ENCODE peak calls at places on chromosomes 5 and 9, in four cellular contexts. K is T-helper 9 cell, H is GM10248, U is T-helper 2 cell. V is an unnamed sample.

GRCh38 chr9:124449381-124450151 is 685 bp upstream of the ADGRD2 start:
- DNase-seq in K (no peak), H (peak; percentile 17), U (no peak), V (no peak)

GRCh38 chr9:5622019-5622418 is 6.9 kb upstream of the RIC1 start:
- DNase-seq in K (no peak), H (no peak), U (no peak), V (peak; percentile 81)

GRCh38 chr9:127567898-127568617 is 44.0 kb upstream of the STXBP1 start:
- DNase-seq in K (peak; percentile 14), H (peak; percentile 28), U (no peak), V (no peak)

GRCh38 chr9:134985451-134985850 is 67.7 kb upstream of the FCN1 start:
- DNase-seq in K (no peak), H (no peak), U (no peak), V (no peak)

GRCh38 chr5:58060971-58061370 is 398.9 kb downstream of the PLK2 start:
- DNase-seq in K (no peak), H (no peak), U (no peak), V (peak; percentile 71)

GRCh38 chr9:125759812-125760134 is 12.6 kb downstream of the PBX3 start:
- DNase-seq in K (no peak), H (no peak), U (no peak), V (no peak)

GRCh38 chr5:113562828-113563400 is 49.4 kb downstream of the YTHDC2 start:
- DNase-seq in K (no peak), H (no peak), U (no peak), V (no peak)

GRCh38 chr5:136811551-136811950 is 446.2 kb upstream of the TRPC7 start:
- DNase-seq in K (no peak), H (no peak), U (no peak), V (peak; percentile 90)

GRCh38 chr5:133382661-133383579 is 229.4 kb downstream of the FSTL4 start:
- DNase-seq in K (no peak), H (no peak), U (no peak), V (no peak)

GRCh38 chr5:173745123-173745522 is 128.7 kb upstream of the BOD1 start:
- DNase-seq in K (no peak), H (peak; percentile 40), U (no peak), V (no peak)

GRCh38 chr9:69028754-69029153 is 6.8 kb upstream of the FXN start:
- DNase-seq in K (no peak), H (no peak), U (peak; percentile 72), V (no peak)

GRCh38 chr5:142692280-142692775 is 6.4 kb upstream of the FGF1 start:
- DNase-seq in K (no peak), H (no peak), U (peak; percentile 7), V (no peak)

GRCh38 chr5:21195145-21195544 is 1207.1 kb upstream of the CDH18 start:
- DNase-seq in K (no peak), H (no peak), U (no peak), V (no peak)

GRCh38 chr5:127589309-127590036 is 59.4 kb upstream of the CTXN3 start:
- DNase-seq in K (no peak), H (no peak), U (no peak), V (no peak)

GRCh38 chr5:118646917-118647316 is 341.4 kb downstream of the DTWD2 start:
- DNase-seq in K (no peak), H (no peak), U (no peak), V (no peak)

GRCh38 chr5:112142769-112143270 is 276.3 kb downstream of the EPB41L4A start:
- DNase-seq in K (no peak), H (no peak), U (no peak), V (peak; percentile 37)

GRCh38 chr5:154321546-154321945 is 124.3 kb upstream of the SAP30L start:
- DNase-seq in K (no peak), H (no peak), U (no peak), V (no peak)

GRCh38 chr5:127979475-127979874 is 104.1 kb upstream of the SLC12A2 start:
- DNase-seq in K (no peak), H (no peak), U (no peak), V (no peak)

GRCh38 chr9:120375316-120375715 is 204.7 kb downstream of the CDK5RAP2 start:
- DNase-seq in K (no peak), H (no peak), U (no peak), V (no peak)

GRCh38 chr5:144177548-144177947 is 6.9 kb downstream of the KCTD16 start:
- DNase-seq in K (no peak), H (no peak), U (no peak), V (no peak)

GRCh38 chr9:78031271-78031825 is at the start of gene GNAQ:
- DNase-seq in K (no peak), H (peak; percentile 9), U (no peak), V (peak; percentile 37)

GRCh38 chr5:135234242-135235000 is 164.6 kb downstream of the MACROH2A1 start:
- DNase-seq in K (no peak), H (no peak), U (no peak), V (no peak)

GRCh38 chr5:178325311-178326053 is 92.9 kb upstream of the PHYKPL start:
- DNase-seq in K (no peak), H (no peak), U (no peak), V (no peak)